ENCODE peak calls at places on chromosomes 13 and 19, in four cellular contexts. One of them, this sample, is unnamed.
A peak's percentile ranks its signal among the peaks of the same experiment; 100 is the strongest.

GRCh38 chr19:9857920-9858746 is 23.0 kb downstream of the PIN1 start:
- DNase-seq in uterus: no peak
- DNase-seq in hepatocyte: no peak
- DNase-seq in left ventricle myocardium inferior: no peak
- DNase-seq in this sample: no peak

GRCh38 chr13:101417043-101417406 is 717 bp upstream of the NALCN start:
- DNase-seq in left ventricle myocardium inferior: no peak
- DNase-seq in hepatocyte: no peak
- DNase-seq in uterus: no peak
- DNase-seq in this sample: no peak

GRCh38 chr13:51520524-51520923 is 63.7 kb upstream of the WDFY2 start:
- DNase-seq in left ventricle myocardium inferior: no peak
- DNase-seq in uterus: no peak
- DNase-seq in hepatocyte: peak; percentile 24
- DNase-seq in this sample: no peak

GRCh38 chr13:91930687-91931086 is 532.3 kb downstream of the GPC5 start:
- DNase-seq in hepatocyte: no peak
- DNase-seq in left ventricle myocardium inferior: no peak
- DNase-seq in uterus: no peak
- DNase-seq in this sample: no peak

GRCh38 chr13:74977498-74977897 is 504.5 kb downstream of the TBC1D4 start:
- DNase-seq in left ventricle myocardium inferior: no peak
- DNase-seq in hepatocyte: no peak
- DNase-seq in uterus: no peak
- DNase-seq in this sample: no peak

GRCh38 chr13:111474136-111475002 is 153.9 kb downstream of the TEX29 start:
- DNase-seq in uterus: no peak
- DNase-seq in hepatocyte: peak; percentile 66
- DNase-seq in left ventricle myocardium inferior: no peak
- DNase-seq in this sample: no peak

GRCh38 chr19:15116856-15117255 is 9.7 kb downstream of the SYDE1 start:
- DNase-seq in left ventricle myocardium inferior: no peak
- DNase-seq in uterus: no peak
- DNase-seq in hepatocyte: no peak
- DNase-seq in this sample: no peak

GRCh38 chr19:51710163-51710562 is 13.6 kb downstream of the HAS1 start:
- DNase-seq in hepatocyte: no peak
- DNase-seq in uterus: no peak
- DNase-seq in left ventricle myocardium inferior: no peak
- DNase-seq in this sample: no peak

GRCh38 chr19:30881281-30881680 is 468.0 kb downstream of the TSHZ3 start:
- DNase-seq in uterus: no peak
- DNase-seq in left ventricle myocardium inferior: no peak
- DNase-seq in hepatocyte: no peak
- DNase-seq in this sample: no peak

GRCh38 chr19:2578391-2578826 is 102.5 kb downstream of the GADD45B start:
- DNase-seq in left ventricle myocardium inferior: peak; percentile 38
- DNase-seq in hepatocyte: peak; percentile 52
- DNase-seq in uterus: no peak
- DNase-seq in this sample: peak; percentile 73

GRCh38 chr19:30307191-30307974 is 64.8 kb upstream of the ZNF536 start:
- DNase-seq in uterus: no peak
- DNase-seq in hepatocyte: no peak
- DNase-seq in left ventricle myocardium inferior: no peak
- DNase-seq in this sample: no peak

GRCh38 chr19:8335343-8336071 is 7.6 kb downstream of the KANK3 start:
- DNase-seq in left ventricle myocardium inferior: no peak
- DNase-seq in hepatocyte: no peak
- DNase-seq in uterus: no peak
- DNase-seq in this sample: no peak

GRCh38 chr19:35034005-35034502 is 3.8 kb downstream of the SCN1B start:
- DNase-seq in uterus: no peak
- DNase-seq in hepatocyte: no peak
- DNase-seq in left ventricle myocardium inferior: no peak
- DNase-seq in this sample: no peak
- H3K4me1 ChIP-seq in uterus: no peaks in the 10 kb centered on the region
- H3K4me1 ChIP-seq in hepatocyte: peaks cover 9% of the 10 kb centered on the region
- H3K4me1 ChIP-seq in left ventricle myocardium inferior: peaks cover 42% of the 10 kb centered on the region
- H3K4me1 ChIP-seq in this sample: peaks cover 29% of the 10 kb centered on the region

GRCh38 chr19:42253245-42254082 is 1.5 kb downstream of the ERF start:
- DNase-seq in hepatocyte: peak; percentile 79
- DNase-seq in uterus: peak; percentile 74
- DNase-seq in left ventricle myocardium inferior: peak; percentile 65
- DNase-seq in this sample: peak; percentile 89
- H3K4me1 ChIP-seq in hepatocyte: peaks cover 24% of the 10 kb centered on the region
- H3K4me1 ChIP-seq in uterus: peaks cover 7% of the 10 kb centered on the region
- H3K4me1 ChIP-seq in left ventricle myocardium inferior: peaks cover 84% of the 10 kb centered on the region
- H3K4me1 ChIP-seq in this sample: peaks cover 47% of the 10 kb centered on the region

GRCh38 chr19:32012886-32013635 is 332.3 kb upstream of the ZNF507 start:
- DNase-seq in uterus: no peak
- DNase-seq in left ventricle myocardium inferior: no peak
- DNase-seq in hepatocyte: no peak
- DNase-seq in this sample: no peak

GRCh38 chr19:32022044-32022945 is 323.1 kb upstream of the ZNF507 start:
- DNase-seq in uterus: no peak
- DNase-seq in left ventricle myocardium inferior: no peak
- DNase-seq in hepatocyte: no peak
- DNase-seq in this sample: no peak

GRCh38 chr19:32020538-32020937 is 324.9 kb upstream of the ZNF507 start:
- DNase-seq in hepatocyte: no peak
- DNase-seq in left ventricle myocardium inferior: no peak
- DNase-seq in uterus: no peak
- DNase-seq in this sample: no peak

GRCh38 chr19:32017341-32017948 is 328.0 kb upstream of the ZNF507 start:
- DNase-seq in left ventricle myocardium inferior: no peak
- DNase-seq in hepatocyte: no peak
- DNase-seq in uterus: peak; percentile 55
- DNase-seq in this sample: no peak

GRCh38 chr19:32018014-32018413 is 327.4 kb upstream of the ZNF507 start:
- DNase-seq in hepatocyte: peak; percentile 49
- DNase-seq in left ventricle myocardium inferior: no peak
- DNase-seq in uterus: peak; percentile 79
- DNase-seq in this sample: peak; percentile 83
- H3K4me1 ChIP-seq in hepatocyte: peaks cover 10% of the 10 kb centered on the region
- H3K4me1 ChIP-seq in left ventricle myocardium inferior: no peaks in the 10 kb centered on the region
- H3K4me1 ChIP-seq in uterus: no peaks in the 10 kb centered on the region
- H3K4me1 ChIP-seq in this sample: no peaks in the 10 kb centered on the region

GRCh38 chr13:97254809-97255208 is 32.7 kb downstream of the MBNL2 start:
- DNase-seq in uterus: no peak
- DNase-seq in hepatocyte: no peak
- DNase-seq in left ventricle myocardium inferior: no peak
- DNase-seq in this sample: no peak

GRCh38 chr13:97257800-97258799 is 36.0 kb downstream of the MBNL2 start:
- DNase-seq in uterus: peak; percentile 77
- DNase-seq in hepatocyte: peak; percentile 72
- DNase-seq in left ventricle myocardium inferior: peak; percentile 40
- DNase-seq in this sample: peak; percentile 83

GRCh38 chr13:97255515-97255999 is 33.4 kb downstream of the MBNL2 start:
- DNase-seq in uterus: no peak
- DNase-seq in hepatocyte: no peak
- DNase-seq in left ventricle myocardium inferior: no peak
- DNase-seq in this sample: no peak

GRCh38 chr13:97257228-97257755 is 35.2 kb downstream of the MBNL2 start:
- DNase-seq in hepatocyte: no peak
- DNase-seq in uterus: no peak
- DNase-seq in left ventricle myocardium inferior: no peak
- DNase-seq in this sample: no peak

GRCh38 chr13:97256343-97256783 is 34.2 kb downstream of the MBNL2 start:
- DNase-seq in left ventricle myocardium inferior: no peak
- DNase-seq in uterus: peak; percentile 51
- DNase-seq in hepatocyte: peak; percentile 80
- DNase-seq in this sample: no peak
- H3K4me1 ChIP-seq in left ventricle myocardium inferior: peaks cover 88% of the 10 kb centered on the region
- H3K4me1 ChIP-seq in uterus: peaks cover 22% of the 10 kb centered on the region
- H3K4me1 ChIP-seq in hepatocyte: peaks cover 61% of the 10 kb centered on the region
- H3K4me1 ChIP-seq in this sample: peaks cover 91% of the 10 kb centered on the region

DNA sequence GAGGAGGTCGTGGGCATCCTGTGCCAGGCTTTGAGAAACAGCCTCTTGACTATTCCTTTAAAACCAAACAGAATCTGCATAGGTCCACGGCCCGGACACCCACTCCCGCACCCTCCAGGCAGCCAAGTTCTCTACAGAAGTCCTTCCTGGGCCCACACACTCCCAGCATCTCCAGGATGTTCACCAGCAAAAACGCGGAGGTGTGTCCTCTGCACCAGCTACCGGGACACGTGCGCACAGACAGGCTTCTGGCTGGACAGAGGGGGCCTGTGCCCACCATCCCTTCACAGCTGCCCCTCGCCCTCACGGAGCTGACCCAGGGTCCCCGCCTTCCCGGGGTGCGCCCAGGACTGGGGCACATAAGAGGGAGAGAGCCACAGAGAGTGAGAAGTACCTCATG is 44.2 kb downstream of the CEBPG start:
- DNase-seq in hepatocyte: no peak
- DNase-seq in left ventricle myocardium inferior: no peak
- DNase-seq in uterus: no peak
- DNase-seq in this sample: no peak
- H3K4me1 ChIP-seq in hepatocyte: no peaks in the 10 kb centered on the region
- H3K4me1 ChIP-seq in left ventricle myocardium inferior: peaks cover 5% of the 10 kb centered on the region
- H3K4me1 ChIP-seq in uterus: no peaks in the 10 kb centered on the region
- H3K4me1 ChIP-seq in this sample: no peaks in the 10 kb centered on the region

DNA sequence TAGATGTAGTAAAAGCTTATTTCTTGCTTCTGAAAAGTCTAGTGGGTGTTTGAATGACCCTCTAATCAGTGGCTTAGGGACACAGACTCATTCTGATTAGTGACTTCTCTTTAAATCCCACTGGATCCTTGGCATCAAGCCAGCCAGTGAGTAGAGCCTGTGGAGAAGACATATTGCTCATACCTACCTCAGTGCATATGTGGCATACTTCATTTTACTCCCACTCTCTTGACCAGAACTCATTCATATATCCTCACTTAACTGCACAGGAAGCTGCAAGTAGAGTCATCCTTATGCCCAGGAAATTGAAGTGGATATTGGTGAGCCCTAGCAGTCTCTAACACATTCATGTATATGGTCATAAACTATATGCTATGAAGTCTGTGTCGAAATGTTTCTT is 148.3 kb downstream of the PDS5B start:
- DNase-seq in hepatocyte: no peak
- DNase-seq in uterus: no peak
- DNase-seq in left ventricle myocardium inferior: no peak
- DNase-seq in this sample: no peak
- H3K4me1 ChIP-seq in hepatocyte: peaks cover 14% of the 10 kb centered on the region
- H3K4me1 ChIP-seq in uterus: peaks cover 4% of the 10 kb centered on the region
- H3K4me1 ChIP-seq in left ventricle myocardium inferior: peaks cover 27% of the 10 kb centered on the region
- H3K4me1 ChIP-seq in this sample: peaks cover 30% of the 10 kb centered on the region

This sample was measured in sigmoid colon.